ENCODE peak calls at places on chromosome 20, in seven cellular contexts. C, B, Q, E, F, V and O are unnamed samples.

GRCh38 chr20:10492065-10492464 is 57.0 kb downstream of the SLX4IP start:
- DNase-seq in F (peak; percentile 66), B (peak; percentile 57), Q (no peak), V (no peak), E (no peak), C (no peak), O (no peak)

GRCh38 chr20:19802492-19803158 is 44.6 kb downstream of the RIN2 start:
- DNase-seq in Q (no peak), C (no peak), V (no peak), F (peak; percentile 56), B (peak; percentile 44), E (no peak), O (no peak)

GRCh38 chr20:6311097-6311496 is 188.3 kb upstream of the FERMT1 start:
- DNase-seq in E (no peak), B (no peak), Q (no peak), V (no peak), F (no peak), C (no peak), O (no peak)

GRCh38 chr20:50533464-50533863 is 23.3 kb downstream of the PTPN1 start:
- DNase-seq in F (no peak), V (no peak), E (no peak), C (no peak), Q (no peak), B (no peak), O (no peak)

GRCh38 chr20:20201124-20201523 is 148.8 kb downstream of the CFAP61 start:
- DNase-seq in B (no peak), E (no peak), V (no peak), Q (no peak), F (no peak), C (no peak), O (no peak)

GRCh38 chr20:60132827-60133549 is 174.8 kb downstream of the CDH26 start:
- DNase-seq in V (no peak), E (no peak), B (no peak), C (no peak), Q (no peak), F (no peak), O (peak; percentile 73)

GRCh38 chr20:13749811-13750210 is 34.9 kb downstream of the ESF1 start:
- DNase-seq in C (no peak), B (no peak), Q (no peak), V (no peak), E (no peak), F (no peak), O (no peak)

GRCh38 chr20:9660236-9660868 is 146.0 kb downstream of the LAMP5 start:
- DNase-seq in Q (no peak), E (no peak), V (peak; percentile 77), C (no peak), B (peak; percentile 1), F (peak; percentile 4), O (no peak)

GRCh38 chr20:4008877-4009276 is 6.5 kb downstream of the RNF24 start:
- DNase-seq in B (no peak), E (no peak), Q (no peak), C (no peak), V (no peak), F (no peak), O (no peak)
- TF ChIP-seq CTCF in B (no peak), E (no peak), Q (no peak), C (no peak), V (no peak), F (no peak), O (no peak)

DNA sequence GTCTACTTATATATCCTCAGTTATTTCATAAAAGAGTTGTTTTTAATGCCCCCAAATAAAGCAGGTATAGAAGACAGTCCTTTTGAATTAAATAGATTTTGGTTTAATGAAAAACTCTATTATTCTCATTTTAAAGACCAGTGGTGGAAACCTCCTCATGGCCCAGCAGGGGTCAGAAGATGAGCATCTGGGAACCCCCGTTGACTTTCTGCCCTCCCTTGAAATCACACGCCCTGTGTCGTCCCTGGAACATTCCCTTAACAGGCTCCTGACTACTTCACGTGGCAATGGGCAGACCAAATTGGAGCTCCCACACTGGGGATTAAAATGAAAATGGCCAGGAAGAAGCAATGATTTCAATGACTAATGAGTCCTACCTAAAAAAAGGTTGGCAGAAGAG is 220.9 kb downstream of the KIF16B start:
- DNase-seq in B (no peak), F (no peak), E (no peak), V (no peak), C (no peak), Q (no peak), O (no peak)
- TF ChIP-seq CTCF in B (no peak), F (no peak), E (no peak), V (no peak), C (no peak), Q (no peak), O (no peak)

DNA sequence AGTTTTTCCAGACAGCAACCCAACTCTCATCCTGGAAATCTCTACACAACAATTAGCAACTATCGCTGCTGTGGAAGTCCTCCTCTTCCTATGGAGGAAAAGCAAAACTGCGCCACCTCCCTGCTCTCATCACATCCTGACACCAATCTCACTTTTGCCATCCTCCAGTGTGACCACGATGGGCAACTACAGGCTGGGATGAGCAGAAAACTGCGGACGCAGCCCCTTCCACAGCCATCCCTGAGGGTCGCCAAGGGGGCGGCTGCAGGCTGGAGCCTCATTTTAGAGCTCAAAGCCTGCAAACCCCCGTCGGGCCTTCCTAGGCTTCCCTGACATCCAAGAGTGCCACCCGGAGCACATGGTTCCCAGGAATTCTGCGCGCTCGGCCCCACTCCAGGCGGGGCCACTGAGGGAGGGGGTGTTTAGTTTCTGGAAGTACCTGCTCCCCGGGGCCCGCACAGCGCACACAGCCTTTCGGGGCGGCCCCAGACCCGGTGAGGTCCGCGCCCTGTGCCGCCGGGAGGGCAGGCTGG is 1.2 kb downstream of the TCFL5 start:
- DNase-seq in F (peak; percentile 35), C (no peak), B (peak; percentile 30), V (no peak), Q (no peak), E (no peak), O (no peak)
- TF ChIP-seq CTCF in F (peak; percentile 35), C (peak; percentile 15), B (no peak), V (no peak), Q (no peak), E (no peak), O (peak; percentile 26)

DNA sequence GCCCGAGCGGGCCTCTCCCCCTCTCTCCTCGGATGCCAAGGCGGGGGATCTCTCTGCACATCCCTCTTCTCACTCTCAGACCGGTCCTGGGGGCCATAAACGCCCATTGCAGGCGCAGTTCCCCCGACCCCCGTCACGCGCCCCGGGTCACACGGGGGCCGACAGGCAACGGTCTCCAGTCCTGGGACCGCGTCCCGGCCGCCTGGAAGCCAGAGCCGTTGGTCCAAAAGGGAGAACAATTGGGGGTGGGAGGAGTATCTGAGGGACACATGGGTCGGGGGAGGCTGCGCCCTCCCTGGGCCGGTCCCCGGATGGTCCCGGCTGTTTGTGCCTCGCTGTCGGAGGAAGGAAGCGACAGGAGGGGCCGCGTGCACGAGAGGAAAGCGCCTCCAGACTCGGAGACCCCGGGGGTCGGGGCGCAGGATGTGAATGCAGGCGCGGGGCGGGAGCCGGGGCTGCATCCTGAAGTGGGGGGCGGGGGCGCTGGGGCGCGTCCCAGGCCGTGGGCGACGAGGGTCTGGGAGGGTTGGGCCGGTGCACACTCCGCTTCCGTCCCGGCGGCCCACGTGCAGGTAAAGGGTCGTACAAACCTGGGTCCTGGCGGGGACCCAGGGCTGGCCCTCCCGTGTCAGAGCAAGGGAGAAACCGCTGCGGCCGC is 903 bp downstream of the SLC4A11 start:
- DNase-seq in C (no peak), Q (no peak), E (no peak), B (no peak), V (peak; percentile 43), F (no peak), O (no peak)
- TF ChIP-seq CTCF in C (no peak), Q (no peak), E (no peak), B (no peak), V (no peak), F (no peak), O (no peak)

DNA sequence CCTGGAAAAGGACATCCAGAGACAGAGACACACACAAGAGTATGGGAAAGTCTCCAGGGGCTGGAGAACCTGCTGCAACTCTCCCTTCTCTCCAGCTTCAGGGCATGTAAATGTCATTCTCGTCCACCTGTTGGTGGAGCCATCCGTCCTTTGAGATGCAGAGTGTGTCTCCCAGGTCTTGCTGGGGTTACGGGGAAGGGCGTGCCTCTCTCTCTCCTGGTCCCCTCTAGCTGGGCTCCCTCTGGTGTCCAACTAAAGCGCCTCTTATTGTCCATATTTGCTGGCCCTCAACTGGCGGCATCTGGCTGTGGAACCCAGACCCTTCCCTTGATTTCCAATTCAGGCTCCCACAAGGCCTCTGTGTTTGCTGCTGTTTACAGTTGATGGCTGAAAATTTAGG is 244.1 kb downstream of the BMP7 start:
- DNase-seq in V (no peak), F (no peak), E (no peak), C (no peak), Q (no peak), B (no peak), O (no peak)
- TF ChIP-seq CTCF in V (no peak), F (no peak), E (no peak), C (no peak), Q (no peak), B (no peak), O (peak; percentile 13)

GRCh38 chr20:47785900-47786762 is 850 bp upstream of the SULF2 start:
- DNase-seq in Q (peak; percentile 69), V (peak; percentile 78), F (peak; percentile 85), B (peak; percentile 80), E (peak; percentile 90), C (peak; percentile 59), O (peak; percentile 91)

GRCh38 chr20:47788741-47789080 is 3.4 kb upstream of the SULF2 start:
- DNase-seq in V (no peak), Q (no peak), B (no peak), C (no peak), F (no peak), E (no peak), O (no peak)

GRCh38 chr20:47785321-47785899 is at the start of gene SULF2:
- DNase-seq in C (no peak), B (no peak), E (peak; percentile 85), F (peak; percentile 52), Q (peak; percentile 76), V (peak; percentile 74), O (no peak)

GRCh38 chr20:47784599-47785320 is 521 bp downstream of the SULF2 start:
- DNase-seq in Q (peak; percentile 27), E (peak; percentile 87), V (peak; percentile 66), F (peak; percentile 70), C (no peak), B (peak; percentile 58), O (no peak)

GRCh38 chr20:47786763-47787107 is 1.5 kb upstream of the SULF2 start:
- DNase-seq in V (no peak), B (no peak), F (no peak), Q (no peak), C (no peak), E (no peak), O (no peak)
- TF ChIP-seq CTCF in V (no peak), B (no peak), F (no peak), Q (no peak), C (no peak), E (no peak), O (no peak)

DNA sequence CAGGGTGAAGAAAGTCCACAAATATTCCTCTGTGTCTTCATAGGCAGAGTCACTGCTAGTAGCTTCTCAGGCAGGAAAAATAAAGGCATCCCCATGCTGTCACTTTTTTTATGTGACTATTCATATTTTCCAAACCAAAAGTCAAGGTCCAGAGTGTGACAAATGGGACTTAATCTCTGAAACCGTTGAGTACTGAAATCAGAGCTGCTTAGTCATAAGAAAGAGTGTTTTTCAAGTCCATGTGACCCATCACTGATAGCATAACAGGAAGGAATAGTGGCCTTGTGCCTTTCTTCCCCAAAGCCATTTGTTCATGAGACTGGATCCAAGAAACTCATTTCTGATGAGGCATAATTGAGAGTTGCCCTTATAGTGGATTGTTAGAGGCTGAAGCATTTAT is 210.3 kb upstream of the TSHZ2 start:
- DNase-seq in B (peak; percentile 26), V (no peak), F (peak; percentile 36), C (no peak), E (no peak), Q (no peak), O (no peak)
- TF ChIP-seq CTCF in B (no peak), V (no peak), F (no peak), C (no peak), E (no peak), Q (no peak), O (no peak)